ENCODE peak calls at places on chromosomes 5 and 9, in four cellular contexts. L is HuH-7.5, K is HT1080, E is IMR-90. Q is an unnamed sample.

GRCh38 chr5:126455728-126456127 is 32.5 kb downstream of the GRAMD2B start:
- DNase-seq in L (no peak), K (no peak), E (no peak), Q (no peak)

GRCh38 chr5:164202338-164202737 is 696.9 kb downstream of the MAT2B start:
- DNase-seq in L (no peak), K (no peak), E (peak), Q (peak)

GRCh38 chr5:151667083-151667482 is 19.6 kb downstream of the SPARC start:
- DNase-seq in L (no peak), K (no peak), E (no peak), Q (no peak)

GRCh38 chr9:109086221-109086620 is 33.5 kb downstream of the TMEM245 start:
- DNase-seq in L (no peak), K (peak), E (peak), Q (peak)

GRCh38 chr5:67166460-67166871 is 30.1 kb downstream of the CD180 start:
- DNase-seq in L (no peak), K (no peak), E (no peak), Q (no peak)

GRCh38 chr5:43425965-43426364 is 13.8 kb upstream of the CCL28 start:
- DNase-seq in L (no peak), K (peak), E (peak), Q (peak)

GRCh38 chr9:36290996-36291395 is 32.7 kb upstream of the GNE start:
- DNase-seq in L (no peak), K (no peak), E (no peak), Q (no peak)

GRCh38 chr9:87269777-87270176 is 227.9 kb upstream of the DAPK1 start:
- DNase-seq in L (no peak), K (no peak), E (no peak), Q (no peak)

GRCh38 chr9:97906236-97906831 is 16.0 kb downstream of the TRMO start:
- DNase-seq in L (no peak), K (no peak), E (no peak), Q (peak)

GRCh38 chr9:135166566-135166965 is 79.1 kb downstream of the OLFM1 start:
- DNase-seq in L (no peak), K (peak), E (no peak), Q (peak)

GRCh38 chr5:14685757-14686156 is 21.2 kb downstream of the OTULIN start:
- DNase-seq in L (peak), K (peak), E (peak), Q (peak)

GRCh38 chr9:81562221-81563019 is 126.9 kb downstream of the TLE1 start:
- DNase-seq in L (no peak), K (peak), E (peak), Q (peak)

GRCh38 chr5:150184990-150185952 is 4.6 kb upstream of the SLC6A7 start:
- DNase-seq in L (peak), K (no peak), E (no peak), Q (no peak)

GRCh38 chr5:92565673-92566072 is 1015.3 kb downstream of the NR2F1-AS1 start:
- DNase-seq in L (no peak), K (no peak), E (no peak), Q (no peak)

GRCh38 chr5:92942762-92943161 is 638.3 kb downstream of the NR2F1-AS1 start:
- DNase-seq in L (peak), K (no peak), E (no peak), Q (no peak)

GRCh38 chr9:10704720-10705119 is 91.9 kb upstream of the PTPRD start:
- DNase-seq in L (no peak), K (peak), E (no peak), Q (peak)

GRCh38 chr5:86748538-86749105 is 130.9 kb downstream of the COX7C start:
- DNase-seq in L (no peak), K (no peak), E (no peak), Q (no peak)

GRCh38 chr5:35908814-35909213 is 29.6 kb downstream of the CAPSL start:
- DNase-seq in L (no peak), K (no peak), E (no peak), Q (no peak)

GRCh38 chr5:61023131-61023530 is 78.1 kb downstream of the NDUFAF2 start:
- DNase-seq in L (no peak), K (no peak), E (peak), Q (peak)

GRCh38 chr9:14179449-14179848 is 134.5 kb downstream of the NFIB start:
- DNase-seq in L (no peak), K (no peak), E (no peak), Q (no peak)

GRCh38 chr9:106862946-106863740 is at the start of gene ZNF462:
- DNase-seq in L (peak), K (peak), E (peak), Q (peak)

GRCh38 chr9:14485366-14485765 is 171.4 kb upstream of the NFIB start:
- DNase-seq in L (no peak), K (peak), E (peak), Q (peak)

GRCh38 chr5:28499764-28500290 is 1461.4 kb upstream of the CDH9 start:
- DNase-seq in L (no peak), K (peak), E (no peak), Q (peak)

GRCh38 chr5:133824661-133825254 is 143.7 kb downstream of the C5orf15 start:
- DNase-seq in L (no peak), K (no peak), E (no peak), Q (no peak)

GRCh38 chr5:152634596-152634995 is 229.5 kb upstream of the NMUR2 start:
- DNase-seq in L (no peak), K (no peak), E (no peak), Q (no peak)

GRCh38 chr9:85114799-85115198 is 445.3 kb downstream of the NTRK2 start:
- DNase-seq in L (no peak), K (peak), E (no peak), Q (no peak)

GRCh38 chr9:104009853-104010252 is 84.3 kb upstream of the SMC2 start:
- DNase-seq in L (no peak), K (peak), E (no peak), Q (peak)

GRCh38 chr5:156076912-156077311 is 250.1 kb upstream of the SGCD start:
- DNase-seq in L (no peak), K (no peak), E (no peak), Q (no peak)

GRCh38 chr5:1833264-1834021 is 32.2 kb downstream of the NDUFS6 start:
- DNase-seq in L (no peak), K (no peak), E (no peak), Q (no peak)

GRCh38 chr5:95808686-95809413 is 13.7 kb downstream of the GLRX start:
- DNase-seq in L (no peak), K (no peak), E (peak), Q (peak)

GRCh38 chr5:160183075-160183474 is 46.2 kb upstream of the FABP6 start:
- DNase-seq in L (no peak), K (peak), E (peak), Q (no peak)

GRCh38 chr9:123912167-123912897 is 17.6 kb downstream of the DENND1A start:
- DNase-seq in L (no peak), K (no peak), E (no peak), Q (no peak)

Q was measured in fibroblast of mammary gland.